ENCODE peak calls at places on chromosome 21, in five cellular contexts. U is OCI-M1; X is lung microvascular endothelial cell; T is stimulated activated CD8-positive, alpha-beta memory T cell treated with anti-CD3 and anti-CD28 coated beads, Interleukin-15, amount 100 ng/mL, for 4 hours; Y is stimulated activated CD4-positive, alpha-beta T cell treated with anti-CD3 and anti-CD28 coated beads, TNF-alpha, amount 100 ng/mL, for 1 hour. W is an unnamed sample.
A peak's percentile ranks its signal among the peaks of the same experiment; 100 is the strongest.

GRCh38 chr21:31872452-31873274 is at the start of gene HUNK:
- DNase-seq in T (no peak), U (no peak), Y (no peak), X (no peak), W (no peak)

GRCh38 chr21:38807481-38807880 is 1.8 kb downstream of the ETS2 start:
- DNase-seq in T (no peak), Y (no peak), U (peak; percentile 61), X (no peak), W (no peak)

GRCh38 chr21:39655589-39655988 is 42.8 kb downstream of the B3GALT5 start:
- DNase-seq in U (no peak), Y (no peak), T (no peak), X (no peak), W (no peak)

GRCh38 chr21:42051788-42052187 is 19.3 kb upstream of the UMODL1 start:
- DNase-seq in U (peak; percentile 96), X (peak; percentile 67), T (no peak), Y (no peak), W (no peak)

GRCh38 chr21:42461185-42461520 is 34.9 kb downstream of the RSPH1 start:
- DNase-seq in Y (no peak), X (no peak), T (no peak), U (no peak), W (no peak)

GRCh38 chr21:16308269-16308668 is 578.5 kb downstream of the USP25 start:
- DNase-seq in X (peak; percentile 31), Y (no peak), U (peak; percentile 50), T (no peak), W (no peak)

GRCh38 chr21:26374817-26375216 is 198.3 kb downstream of the CYYR1 start:
- DNase-seq in T (no peak), U (no peak), X (no peak), Y (no peak), W (no peak)

GRCh38 chr21:44639331-44639655 is 2.1 kb downstream of the KRTAP10-10 start:
- DNase-seq in Y (no peak), T (no peak), U (no peak), X (no peak), W (no peak)

GRCh38 chr21:44955141-44955802 is 15.4 kb downstream of the SLX9 start:
- DNase-seq in Y (no peak), U (no peak), X (no peak), T (no peak), W (no peak)

GRCh38 chr21:43779660-43780059 is 3.6 kb upstream of the CSTB start:
- DNase-seq in T (no peak), X (no peak), U (no peak), Y (no peak), W (no peak)

GRCh38 chr21:41229527-41230248 is 61.7 kb downstream of the BACE2 start:
- DNase-seq in T (no peak), U (no peak), X (no peak), Y (no peak), W (no peak)

GRCh38 chr21:42702720-42703119 is 49.3 kb downstream of the PDE9A start:
- DNase-seq in Y (no peak), T (no peak), U (no peak), X (no peak), W (no peak)